ENCODE peak calls at places on chromosomes 16 and 17, in five cellular contexts. B, G, L, D and T are unnamed samples. For H3K27me3 and H3K36me3, the result is how much of the 10 kb centered on the place peaks cover.

GRCh38 chr17:62614142-62614541 is 13.3 kb upstream of the MRC2 start:
- DNase-seq in B (no peak), G (no peak), L (no peak), D (no peak), T (peak)

GRCh38 chr16:87708881-87709638 is 56.7 kb downstream of the KLHDC4 start:
- DNase-seq in B (no peak), G (no peak), L (no peak), D (no peak), T (no peak)

GRCh38 chr17:44187131-44187899 is 543 bp downstream of the TMUB2 start:
- DNase-seq in B (no peak), G (peak), L (peak), D (peak), T (no peak)

GRCh38 chr17:14760719-14761425 is 460.0 kb downstream of the HS3ST3B1 start:
- DNase-seq in B (no peak), G (no peak), L (no peak), D (no peak), T (no peak)

GRCh38 chr17:50153650-50154575 is 3.4 kb upstream of the PPP1R9B start:
- DNase-seq in B (peak), G (peak), L (no peak), D (peak), T (no peak)

GRCh38 chr16:66471696-66472393 is 44.8 kb downstream of the BEAN1 start:
- DNase-seq in B (no peak), G (no peak), L (no peak), D (peak), T (no peak)

GRCh38 chr17:48492401-48493298 is 38.2 kb downstream of the HOXB1 start:
- DNase-seq in B (peak), G (peak), L (peak), D (no peak), T (no peak)

GRCh38 chr16:1346422-1347285 is 5.0 kb downstream of the TSR3 start:
- DNase-seq in B (no peak), G (no peak), L (no peak), D (no peak), T (no peak)

GRCh38 chr17:2689411-2690164 is 22.0 kb downstream of the CLUH start:
- DNase-seq in B (peak), G (no peak), L (peak), D (no peak), T (no peak)

GRCh38 chr17:4597975-4598374 is 13.6 kb downstream of the SMTNL2 start:
- DNase-seq in B (no peak), G (no peak), L (no peak), D (no peak), T (no peak)

GRCh38 chr16:64711596-64711995 is 410.3 kb downstream of the CDH11 start:
- DNase-seq in B (no peak), G (no peak), L (no peak), D (no peak), T (no peak)

GRCh38 chr16:23962001-23962400 is 126.2 kb downstream of the PRKCB start:
- DNase-seq in B (no peak), G (no peak), L (no peak), D (no peak), T (no peak)

GRCh38 chr16:79358188-79358587 is 242.3 kb downstream of the MAF start:
- DNase-seq in B (peak), G (no peak), L (no peak), D (no peak), T (no peak)

GRCh38 chr17:21194688-21195087 is 19.3 kb downstream of the TMEM11 start:
- DNase-seq in B (peak), G (no peak), L (no peak), D (no peak), T (no peak)

GRCh38 chr16:29984764-29985147 is 10.7 kb downstream of the HIRIP3 start:
- DNase-seq in B (no peak), G (no peak), L (no peak), D (no peak), T (no peak)

GRCh38 chr17:19978206-19978802 is 676 bp upstream of the AKAP10 start:
- DNase-seq in B (no peak), G (no peak), L (no peak), D (peak), T (no peak)

GRCh38 chr17:21199856-21200255 is 14.1 kb downstream of the TMEM11 start:
- DNase-seq in B (no peak), G (no peak), L (no peak), D (no peak), T (no peak)

GRCh38 chr17:73474370-73474988 is 162.7 kb upstream of the CDC42EP4 start:
- DNase-seq in B (peak), G (no peak), L (no peak), D (peak), T (peak)

GRCh38 chr16:80323187-80323807 is 217.5 kb upstream of the DYNLRB2 start:
- DNase-seq in B (no peak), G (no peak), L (no peak), D (no peak), T (no peak)

GRCh38 chr17:63702223-63702577 is 2.3 kb upstream of the LIMD2 start:
- DNase-seq in B (no peak), G (no peak), L (peak), D (no peak), T (no peak)

GRCh38 chr16:70646260-70647241 is at the start of gene IL34:
- DNase-seq in B (no peak), G (no peak), L (no peak), D (no peak), T (no peak)

GRCh38 chr17:50426814-50427787 is 1.1 kb downstream of the ACSF2 start:
- DNase-seq in B (peak), G (peak), L (no peak), D (peak), T (no peak)

GRCh38 chr16:74738134-74738541 is 36.5 kb downstream of the FA2H start:
- DNase-seq in B (no peak), G (peak), L (no peak), D (peak), T (no peak)

GRCh38 chr16:57179429-57179828 is 6.4 kb downstream of the PSME3IP1 start:
- DNase-seq in B (no peak), G (no peak), L (no peak), D (no peak), T (no peak)

GRCh38 chr17:31673076-31673475 is 186.0 kb downstream of the COPRS start:
- DNase-seq in B (no peak), G (no peak), L (no peak), D (no peak), T (no peak)

GRCh38 chr16:25140459-25140858 is 28.9 kb downstream of the LCMT1 start:
- DNase-seq in B (no peak), G (no peak), L (no peak), D (peak), T (no peak)

GRCh38 chr16:13921328-13921727 is 1.4 kb downstream of the ERCC4 start:
- DNase-seq in B (no peak), G (no peak), L (no peak), D (no peak), T (no peak)

GRCh38 chr16:30958164-30959083 is 870 bp downstream of the SETD1A start:
- DNase-seq in B (peak), G (peak), L (no peak), D (no peak), T (no peak)

GRCh38 chr17:10739341-10739905 is 9.6 kb upstream of the TMEM220 start:
- DNase-seq in B (no peak), G (no peak), L (no peak), D (no peak), T (no peak)

GRCh38 chr16:78499399-78499798 is 399.9 kb downstream of the WWOX start:
- DNase-seq in B (no peak), G (no peak), L (no peak), D (no peak), T (no peak)

GRCh38 chr17:21191698-21192097 is 22.3 kb downstream of the TMEM11 start:
- DNase-seq in B (no peak), G (no peak), L (no peak), D (no peak), T (no peak)

GRCh38 chr16:6682142-6682811 is 650.4 kb upstream of the RBFOX1 start:
- DNase-seq in B (no peak), G (no peak), L (no peak), D (no peak), T (no peak)

GRCh38 chr17:80158846-80159245 is 11.0 kb upstream of the CARD14 start:
- DNase-seq in B (no peak), G (no peak), L (no peak), D (no peak), T (no peak)

GRCh38 chr16:14140916-14141315 is 69.8 kb downstream of the MRTFB start:
- DNase-seq in B (no peak), G (no peak), L (no peak), D (no peak), T (no peak)

GRCh38 chr16:87263418-87264052 is 53.7 kb downstream of the C16orf95 start:
- DNase-seq in B (no peak), G (peak), L (no peak), D (no peak), T (no peak)

GRCh38 chr17:46889992-46890564 is 32.9 kb upstream of the GOSR2 start:
- DNase-seq in B (no peak), G (no peak), L (no peak), D (no peak), T (no peak)
- H3K27me3 ChIP-seq in B (half or more), G (half or more), L (under half), D (under half), T (under half)

DNA sequence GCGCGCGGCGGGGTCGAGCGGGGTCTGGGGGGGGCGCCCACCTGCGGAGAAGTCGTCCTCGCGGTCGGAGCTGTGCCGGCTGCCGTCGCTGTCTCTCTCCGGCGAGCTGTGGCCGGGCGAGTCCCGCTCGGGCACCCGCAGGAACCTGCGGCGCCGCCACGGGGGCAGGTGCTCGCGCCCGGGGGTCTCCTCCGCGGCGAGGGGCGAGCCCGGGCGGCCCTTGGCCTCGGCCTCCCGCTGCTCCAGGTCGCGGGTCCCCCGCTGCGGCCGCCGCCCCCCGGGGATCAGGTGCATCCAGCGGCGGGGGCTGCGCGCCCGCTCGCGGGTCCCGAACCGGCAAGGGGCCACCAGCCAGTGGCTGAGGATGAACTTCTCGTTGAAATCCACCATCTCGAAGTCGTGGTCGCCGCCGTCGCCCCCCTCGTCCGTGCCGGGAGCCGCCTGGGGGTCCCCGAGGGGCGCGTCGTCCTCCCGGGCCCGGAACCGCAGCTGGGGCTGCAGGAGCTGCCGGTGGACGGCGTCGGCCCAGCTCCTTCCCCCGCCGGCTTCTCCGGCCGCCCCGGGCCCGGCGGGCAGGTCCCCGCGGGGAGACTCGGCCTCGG is 41.4 kb upstream of the BHLHA9 start:
- DNase-seq in B (no peak), G (no peak), L (no peak), D (no peak), T (no peak)
- H3K4me3 ChIP-seq in B (peak), G (no peak), L (no peak), D (no peak), T (no peak)

GRCh38 chr16:68319185-68319908 is 8.5 kb downstream of the PRMT7 start:
- DNase-seq in B (no peak), G (no peak), L (no peak), D (no peak), T (no peak)
- H3K36me3 ChIP-seq in B (half or more), G (under half), L (under half), D (under half), T (under half)

DNA sequence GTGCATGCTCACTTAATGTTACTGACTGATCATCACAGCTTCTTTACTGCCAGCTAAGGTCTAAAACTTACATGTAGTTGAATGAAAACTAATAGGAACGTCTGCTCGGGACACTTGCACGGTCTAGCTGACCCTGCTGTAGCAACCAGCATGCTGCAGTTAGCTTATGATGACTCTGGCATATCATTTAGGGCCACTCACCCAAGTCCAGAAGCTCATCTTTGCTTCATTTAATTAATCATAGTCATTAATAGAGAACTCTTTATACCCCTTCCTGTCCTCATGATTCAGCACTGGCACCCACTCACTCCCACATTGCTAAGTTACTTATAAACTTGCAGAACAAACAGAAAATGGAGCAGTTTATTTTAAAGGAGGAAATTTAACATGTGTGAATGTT is 136.3 kb downstream of the NLK start:
- DNase-seq in B (no peak), G (no peak), L (no peak), D (no peak), T (no peak)
- H3K27me3 ChIP-seq in B (under half), G (under half), L (under half), D (under half), T (under half)

DNA sequence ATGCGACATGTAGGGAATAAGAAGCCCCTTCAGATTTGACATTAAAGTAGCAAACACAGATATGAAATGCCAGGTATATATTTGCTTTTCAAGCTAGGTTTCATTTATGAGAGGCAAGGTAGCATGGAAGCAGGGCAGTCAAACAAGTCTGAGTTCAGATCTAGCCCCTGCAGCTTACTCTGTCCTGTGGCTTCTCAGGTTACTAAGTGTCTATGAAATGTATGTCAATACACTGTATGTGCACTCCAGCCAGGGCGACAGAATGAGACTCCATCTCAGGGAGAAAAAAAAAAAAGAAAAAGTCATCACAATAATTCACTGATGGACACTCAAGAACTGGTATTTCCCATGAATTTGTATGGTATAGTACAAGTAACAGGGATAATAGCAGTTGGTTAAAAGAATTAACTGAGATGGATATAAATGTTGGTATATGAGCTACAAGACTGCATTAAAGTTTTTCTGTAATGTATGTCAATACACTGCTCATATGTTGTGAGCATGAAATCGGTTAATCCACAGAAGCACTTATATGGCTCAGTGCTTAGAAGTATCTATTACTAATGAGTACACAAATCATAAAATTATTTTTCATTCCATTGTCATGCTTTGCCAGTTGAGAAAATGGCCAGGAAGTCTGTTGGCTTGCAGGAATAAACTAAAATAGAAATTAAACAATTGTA is 2.9 kb upstream of the WSB1 start:
- DNase-seq in B (no peak), G (no peak), L (no peak), D (no peak), T (no peak)
- H3K4me3 ChIP-seq in B (no peak), G (no peak), L (no peak), D (no peak), T (no peak)

GRCh38 chr16:88736088-88736487 is 29.8 kb downstream of the CTU2 start:
- DNase-seq in B (no peak), G (no peak), L (no peak), D (no peak), T (no peak)

GRCh38 chr16:88735616-88736015 is 29.3 kb downstream of the CTU2 start:
- DNase-seq in B (no peak), G (no peak), L (no peak), D (no peak), T (no peak)

GRCh38 chr16:88733630-88734360 is 27.5 kb downstream of the CTU2 start:
- DNase-seq in B (no peak), G (no peak), L (no peak), D (no peak), T (no peak)

GRCh38 chr16:88734361-88734728 is 28.0 kb downstream of the CTU2 start:
- DNase-seq in B (no peak), G (no peak), L (no peak), D (no peak), T (no peak)

DNA sequence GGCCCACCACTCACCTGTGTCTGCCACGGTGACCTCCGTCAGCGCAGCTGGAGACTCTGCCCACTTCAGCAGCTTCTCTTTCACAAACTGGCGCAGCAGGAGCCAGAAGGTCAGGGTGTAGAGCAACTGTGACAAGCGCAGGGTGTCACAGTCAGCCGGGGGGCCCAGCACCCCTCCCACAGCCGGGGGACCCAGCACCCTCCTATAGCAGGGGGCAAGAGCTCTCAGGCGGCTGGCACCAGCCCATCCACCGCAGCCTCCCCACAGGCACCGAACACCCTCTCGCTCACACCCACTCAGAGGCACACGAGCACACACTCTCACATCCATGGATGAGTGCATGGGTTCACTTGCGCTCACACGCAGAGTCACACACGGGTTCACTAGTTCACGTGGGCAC is 28.8 kb downstream of the CTU2 start:
- DNase-seq in B (no peak), G (no peak), L (no peak), D (no peak), T (no peak)
- H3K36me3 ChIP-seq in B (half or more), G (under half), L (under half), D (under half), T (half or more)

DNA sequence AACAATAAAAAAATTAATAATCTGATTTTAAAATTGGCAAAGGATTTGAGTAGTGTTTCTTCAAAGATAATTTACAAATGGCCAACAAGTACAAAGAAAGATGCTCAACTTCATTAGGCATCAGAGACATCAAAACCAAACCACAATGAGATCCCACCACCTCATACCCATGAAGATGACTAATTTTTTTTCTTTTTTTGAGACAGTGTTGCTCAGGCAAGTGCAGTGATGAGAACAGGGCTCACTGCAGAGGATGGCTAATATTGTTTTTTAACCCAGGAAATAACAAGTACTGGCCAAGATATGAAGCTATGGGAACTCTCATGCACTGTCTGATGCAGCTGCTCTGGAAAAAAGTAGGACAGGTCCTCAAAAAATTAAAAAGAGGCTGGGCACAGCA is 14.9 kb downstream of the WDR45B start:
- DNase-seq in B (no peak), G (no peak), L (no peak), D (no peak), T (no peak)
- H3K27me3 ChIP-seq in B (under half), G (under half), L (under half), D (under half), T (under half)